ENCODE peak calls at places on chromosomes 13 and 19, in five cellular contexts. One of them, this sample, is unnamed.

GRCh38 chr13:113084094-113084942 is 21.3 kb upstream of the F7 start:
- DNase-seq in PC-3: no peak
- DNase-seq in colonic mucosa: no peak
- DNase-seq in heart right ventricle: no peak
- DNase-seq in left ventricle myocardium inferior: no peak
- DNase-seq in this sample: no peak

GRCh38 chr13:95375706-95376105 is 74.5 kb upstream of the ABCC4 start:
- DNase-seq in PC-3: no peak
- DNase-seq in colonic mucosa: no peak
- DNase-seq in heart right ventricle: no peak
- DNase-seq in left ventricle myocardium inferior: no peak
- DNase-seq in this sample: no peak

GRCh38 chr13:67204731-67205130 is 25.4 kb downstream of the PCDH9 start:
- DNase-seq in PC-3: no peak
- DNase-seq in colonic mucosa: no peak
- DNase-seq in heart right ventricle: no peak
- DNase-seq in left ventricle myocardium inferior: no peak
- DNase-seq in this sample: no peak

GRCh38 chr13:86585826-86586225 is 786.6 kb upstream of the SLITRK6 start:
- DNase-seq in PC-3: peak; percentile 10
- DNase-seq in colonic mucosa: peak; percentile 36
- DNase-seq in heart right ventricle: peak; percentile 6
- DNase-seq in left ventricle myocardium inferior: peak; percentile 16
- DNase-seq in this sample: peak; percentile 59

GRCh38 chr13:43848250-43848649 is 31.3 kb downstream of the CCDC122 start:
- DNase-seq in PC-3: peak; percentile 13
- DNase-seq in colonic mucosa: no peak
- DNase-seq in heart right ventricle: no peak
- DNase-seq in left ventricle myocardium inferior: no peak
- DNase-seq in this sample: no peak

GRCh38 chr19:3324405-3324856 is 42.0 kb upstream of the NFIC start:
- DNase-seq in PC-3: peak; percentile 51
- DNase-seq in colonic mucosa: peak; percentile 78
- DNase-seq in heart right ventricle: no peak
- DNase-seq in left ventricle myocardium inferior: peak; percentile 53
- DNase-seq in this sample: peak; percentile 47

GRCh38 chr19:54432144-54432738 is 16.8 kb upstream of the LENG8 start:
- DNase-seq in PC-3: peak; percentile 98
- DNase-seq in colonic mucosa: no peak
- DNase-seq in heart right ventricle: no peak
- DNase-seq in left ventricle myocardium inferior: no peak
- DNase-seq in this sample: no peak

GRCh38 chr19:38247734-38248268 is 8.4 kb downstream of the PPP1R14A start:
- DNase-seq in PC-3: no peak
- DNase-seq in colonic mucosa: no peak
- DNase-seq in heart right ventricle: no peak
- DNase-seq in left ventricle myocardium inferior: no peak
- DNase-seq in this sample: no peak

GRCh38 chr19:46393456-46394397 is 19.6 kb downstream of the CCDC8 start:
- DNase-seq in PC-3: no peak
- DNase-seq in colonic mucosa: no peak
- DNase-seq in heart right ventricle: no peak
- DNase-seq in left ventricle myocardium inferior: no peak
- DNase-seq in this sample: no peak

GRCh38 chr13:46134961-46135522 is 30.2 kb upstream of the CPB2 start:
- DNase-seq in PC-3: peak; percentile 92
- DNase-seq in colonic mucosa: no peak
- DNase-seq in heart right ventricle: no peak
- DNase-seq in left ventricle myocardium inferior: no peak
- DNase-seq in this sample: peak; percentile 76

GRCh38 chr13:97275265-97275664 is 53.1 kb downstream of the MBNL2 start:
- DNase-seq in PC-3: peak; percentile 75
- DNase-seq in colonic mucosa: no peak
- DNase-seq in heart right ventricle: peak; percentile 51
- DNase-seq in left ventricle myocardium inferior: no peak
- DNase-seq in this sample: no peak

GRCh38 chr19:48283908-48284307 is 14.0 kb downstream of the ZNF114 start:
- DNase-seq in PC-3: no peak
- DNase-seq in colonic mucosa: no peak
- DNase-seq in heart right ventricle: no peak
- DNase-seq in left ventricle myocardium inferior: no peak
- DNase-seq in this sample: no peak

GRCh38 chr19:50719119-50719435 is 525 bp downstream of the SHANK1 start:
- DNase-seq in PC-3: no peak
- DNase-seq in colonic mucosa: no peak
- DNase-seq in heart right ventricle: no peak
- DNase-seq in left ventricle myocardium inferior: no peak
- DNase-seq in this sample: no peak
- H3K27me3 ChIP-seq in PC-3: peaks cover 41% of the 10 kb centered on the region
- H3K27me3 ChIP-seq in colonic mucosa: peaks cover 23% of the 10 kb centered on the region
- H3K27me3 ChIP-seq in heart right ventricle: peaks cover 66% of the 10 kb centered on the region
- H3K27me3 ChIP-seq in left ventricle myocardium inferior: peaks cover 95% of the 10 kb centered on the region
- H3K27me3 ChIP-seq in this sample: peaks cover 11% of the 10 kb centered on the region

GRCh38 chr19:7850975-7851622 is 21.1 kb downstream of the EVI5L start:
- DNase-seq in PC-3: no peak
- DNase-seq in colonic mucosa: no peak
- DNase-seq in heart right ventricle: no peak
- DNase-seq in left ventricle myocardium inferior: no peak
- DNase-seq in this sample: no peak
- H3K27ac ChIP-seq in PC-3: no peak overlapping the region
- H3K27ac ChIP-seq in colonic mucosa: no peak overlapping the region
- H3K27ac ChIP-seq in heart right ventricle: no peak overlapping the region
- H3K27ac ChIP-seq in left ventricle myocardium inferior: no peak overlapping the region
- H3K27ac ChIP-seq in this sample: no peak overlapping the region

DNA sequence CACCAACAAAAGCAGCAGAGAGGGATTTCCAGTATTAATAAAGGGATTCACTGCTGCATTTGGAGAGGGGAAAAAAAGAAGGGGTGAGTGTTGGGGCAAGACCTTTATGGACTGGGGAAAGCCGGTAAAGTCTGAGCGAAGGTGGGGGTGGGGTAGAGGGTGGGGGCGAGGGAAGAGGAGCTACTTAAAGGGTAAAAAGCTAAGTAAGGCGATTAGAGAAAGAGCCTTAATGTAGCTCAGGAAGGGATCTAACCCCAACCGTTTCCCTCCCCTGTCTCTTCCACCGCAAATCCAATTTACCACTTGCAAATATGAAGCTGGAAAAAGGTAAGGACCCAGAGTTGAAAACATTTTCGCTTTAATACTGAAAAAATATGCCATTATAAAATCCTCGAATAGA is 4.4 kb downstream of the SLITRK1 start:
- DNase-seq in PC-3: no peak
- DNase-seq in colonic mucosa: no peak
- DNase-seq in heart right ventricle: no peak
- DNase-seq in left ventricle myocardium inferior: no peak
- DNase-seq in this sample: no peak
- H3K27me3 ChIP-seq in PC-3: no peaks in the 10 kb centered on the region
- H3K27me3 ChIP-seq in colonic mucosa: no peaks in the 10 kb centered on the region
- H3K27me3 ChIP-seq in heart right ventricle: peaks cover 45% of the 10 kb centered on the region
- H3K27me3 ChIP-seq in left ventricle myocardium inferior: peaks cover 58% of the 10 kb centered on the region
- H3K27me3 ChIP-seq in this sample: no peaks in the 10 kb centered on the region

DNA sequence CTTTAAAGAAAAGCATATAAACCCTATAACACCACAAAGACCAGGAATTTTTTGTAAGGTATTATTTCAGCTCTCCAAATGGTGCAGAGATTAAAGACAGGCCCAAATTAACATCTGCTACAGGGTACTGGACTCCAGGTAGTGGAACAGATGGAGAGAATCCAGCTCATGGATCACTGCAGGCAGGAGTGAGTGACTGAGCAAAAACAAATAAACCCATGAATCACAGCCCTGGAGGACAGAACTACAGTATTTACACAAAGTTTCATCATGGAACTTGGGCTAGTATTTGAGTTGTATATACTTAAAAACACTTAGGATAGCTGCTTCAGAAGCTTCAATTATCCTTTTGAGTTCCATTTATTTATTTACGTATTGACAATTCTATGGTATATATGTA is 132.8 kb upstream of the SPRY2 start:
- DNase-seq in PC-3: peak; percentile 82
- DNase-seq in colonic mucosa: no peak
- DNase-seq in heart right ventricle: no peak
- DNase-seq in left ventricle myocardium inferior: no peak
- DNase-seq in this sample: peak; percentile 37
- H3K27ac ChIP-seq in PC-3: peak overlapping the region; percentile 60
- H3K27ac ChIP-seq in colonic mucosa: no peak overlapping the region
- H3K27ac ChIP-seq in heart right ventricle: no peak overlapping the region
- H3K27ac ChIP-seq in left ventricle myocardium inferior: peak overlapping the region; percentile 93
- H3K27ac ChIP-seq in this sample: no peak overlapping the region

GRCh38 chr13:99737456-99737855 is 234.1 kb downstream of the ZIC5 start:
- DNase-seq in PC-3: no peak
- DNase-seq in colonic mucosa: no peak
- DNase-seq in heart right ventricle: no peak
- DNase-seq in left ventricle myocardium inferior: no peak
- DNase-seq in this sample: no peak

GRCh38 chr13:99736541-99736940 is 235.0 kb downstream of the ZIC5 start:
- DNase-seq in PC-3: no peak
- DNase-seq in colonic mucosa: no peak
- DNase-seq in heart right ventricle: no peak
- DNase-seq in left ventricle myocardium inferior: no peak
- DNase-seq in this sample: no peak

GRCh38 chr13:99743079-99743478 is 228.5 kb downstream of the ZIC5 start:
- DNase-seq in PC-3: no peak
- DNase-seq in colonic mucosa: no peak
- DNase-seq in heart right ventricle: no peak
- DNase-seq in left ventricle myocardium inferior: no peak
- DNase-seq in this sample: no peak

GRCh38 chr13:99741979-99742378 is 229.6 kb downstream of the ZIC5 start:
- DNase-seq in PC-3: no peak
- DNase-seq in colonic mucosa: peak; percentile 49
- DNase-seq in heart right ventricle: no peak
- DNase-seq in left ventricle myocardium inferior: no peak
- DNase-seq in this sample: no peak

DNA sequence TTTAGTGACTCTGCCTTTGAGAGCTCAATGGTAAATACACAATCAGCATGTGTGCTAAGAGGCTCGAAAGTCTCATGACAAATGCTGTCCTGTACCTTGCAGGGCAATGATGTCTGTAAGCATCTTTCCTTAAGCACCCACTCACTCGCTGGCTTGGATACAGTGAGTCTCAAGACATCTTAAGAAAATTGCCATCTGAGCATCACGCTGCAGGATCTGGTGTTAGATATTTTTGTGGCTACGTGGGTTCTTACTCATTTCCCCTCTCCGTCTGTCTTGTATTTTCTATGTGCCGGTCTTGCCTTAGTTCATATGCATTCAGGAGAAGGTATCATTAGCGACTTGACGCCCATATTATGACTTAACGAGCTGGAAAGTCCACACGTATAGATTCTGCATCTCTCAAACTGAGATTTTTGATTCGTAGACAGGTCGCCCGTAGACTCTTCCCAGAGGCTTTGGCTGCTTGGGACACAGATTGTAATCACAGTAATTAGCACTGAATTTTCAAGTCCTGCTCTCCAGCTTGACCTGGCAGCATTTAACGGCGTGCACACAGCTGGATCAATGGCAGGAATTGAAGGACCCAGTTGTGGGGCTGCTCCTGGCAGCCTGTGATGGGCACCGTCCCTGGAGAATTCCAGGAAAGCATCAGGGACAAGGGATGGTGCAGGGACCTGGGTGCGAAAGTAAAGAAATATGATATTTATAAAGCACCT is 231.1 kb downstream of the ZIC5 start:
- DNase-seq in PC-3: no peak
- DNase-seq in colonic mucosa: peak; percentile 12
- DNase-seq in heart right ventricle: no peak
- DNase-seq in left ventricle myocardium inferior: no peak
- DNase-seq in this sample: no peak
- H3K27me3 ChIP-seq in PC-3: peaks cover 16% of the 10 kb centered on the region
- H3K27me3 ChIP-seq in colonic mucosa: no peaks in the 10 kb centered on the region
- H3K27me3 ChIP-seq in heart right ventricle: no peaks in the 10 kb centered on the region
- H3K27me3 ChIP-seq in left ventricle myocardium inferior: no peaks in the 10 kb centered on the region
- H3K27me3 ChIP-seq in this sample: no peaks in the 10 kb centered on the region

GRCh38 chr19:17121736-17122293 is 46.2 kb downstream of the MYO9B start:
- DNase-seq in PC-3: no peak
- DNase-seq in colonic mucosa: no peak
- DNase-seq in heart right ventricle: no peak
- DNase-seq in left ventricle myocardium inferior: no peak
- DNase-seq in this sample: no peak

GRCh38 chr19:17125728-17126677 is 50.4 kb downstream of the MYO9B start:
- DNase-seq in PC-3: no peak
- DNase-seq in colonic mucosa: peak; percentile 54
- DNase-seq in heart right ventricle: peak; percentile 61
- DNase-seq in left ventricle myocardium inferior: peak; percentile 62
- DNase-seq in this sample: peak; percentile 18

GRCh38 chr19:17125052-17125727 is 49.6 kb downstream of the MYO9B start:
- DNase-seq in PC-3: no peak
- DNase-seq in colonic mucosa: no peak
- DNase-seq in heart right ventricle: no peak
- DNase-seq in left ventricle myocardium inferior: no peak
- DNase-seq in this sample: no peak

GRCh38 chr19:17123041-17123440 is 47.5 kb downstream of the MYO9B start:
- DNase-seq in PC-3: no peak
- DNase-seq in colonic mucosa: no peak
- DNase-seq in heart right ventricle: no peak
- DNase-seq in left ventricle myocardium inferior: no peak
- DNase-seq in this sample: no peak

DNA sequence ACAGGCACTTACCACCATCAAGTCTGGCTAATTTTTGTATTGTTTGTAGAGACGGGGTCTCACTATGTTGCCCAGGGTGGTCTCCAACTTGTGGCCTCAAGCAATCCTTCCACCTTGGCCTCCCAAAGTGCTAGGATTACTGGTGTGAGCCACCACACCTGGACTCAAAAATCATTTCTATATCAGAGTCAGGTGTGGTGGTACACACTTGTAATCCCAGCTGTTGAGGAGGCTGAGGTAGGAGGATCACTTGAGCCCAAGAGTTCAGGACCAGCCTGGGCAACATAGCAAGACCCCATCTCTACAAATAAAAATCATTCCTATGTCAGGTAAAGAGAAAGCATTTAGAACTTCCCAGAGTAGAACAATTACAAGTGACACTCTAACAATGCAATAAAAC is 48.4 kb downstream of the MYO9B start:
- DNase-seq in PC-3: no peak
- DNase-seq in colonic mucosa: no peak
- DNase-seq in heart right ventricle: no peak
- DNase-seq in left ventricle myocardium inferior: no peak
- DNase-seq in this sample: no peak
- H3K27ac ChIP-seq in PC-3: no peak overlapping the region
- H3K27ac ChIP-seq in colonic mucosa: no peak overlapping the region
- H3K27ac ChIP-seq in heart right ventricle: no peak overlapping the region
- H3K27ac ChIP-seq in left ventricle myocardium inferior: no peak overlapping the region
- H3K27ac ChIP-seq in this sample: no peak overlapping the region

This sample was measured in thyroid gland.